ENCODE peak calls at places on chromosomes 6 and 20, in five cellular contexts. B is mesothelial cell of epicardium, E is brain microvascular endothelial cell, K is H9, G is GM13976. V is an unnamed sample.
A peak's percentile ranks its signal among the peaks of the same experiment; 100 is the strongest.

GRCh38 chr6:80165143-80165542 is 58.7 kb downstream of the BCKDHB start:
- DNase-seq in B (no peak), E (no peak), K (no peak), G (peak; percentile 31), V (no peak)

GRCh38 chr6:7106752-7107577 is 796 bp upstream of the RREB1 start:
- DNase-seq in B (no peak), E (peak; percentile 1), K (peak; percentile 48), G (peak; percentile 76), V (no peak)

GRCh38 chr6:156634971-156635371 is 142.2 kb upstream of the ARID1B start:
- DNase-seq in B (no peak), E (no peak), K (no peak), G (no peak), V (no peak)

GRCh38 chr6:133590814-133591213 is 298.1 kb upstream of the TCF21 start:
- DNase-seq in B (no peak), E (no peak), K (no peak), G (no peak), V (no peak)

GRCh38 chr6:149028767-149029405 is 282.1 kb downstream of the UST start:
- DNase-seq in B (peak; percentile 51), E (peak; percentile 76), K (no peak), G (peak; percentile 59), V (no peak)

GRCh38 chr6:91560409-91560808 is 973.5 kb upstream of the MAP3K7 start:
- DNase-seq in B (no peak), E (no peak), K (no peak), G (no peak), V (no peak)

GRCh38 chr6:158519354-158519753 is 40.5 kb upstream of the TMEM181 start:
- DNase-seq in B (no peak), E (no peak), K (no peak), G (no peak), V (no peak)

GRCh38 chr6:151765444-151765886 is 42.0 kb upstream of the ESR1 start:
- DNase-seq in B (no peak), E (peak; percentile 95), K (no peak), G (peak; percentile 67), V (no peak)

GRCh38 chr20:23536601-23537000 is 31.7 kb downstream of the CST9L start:
- DNase-seq in B (no peak), E (no peak), K (no peak), G (no peak), V (no peak)

GRCh38 chr6:112036088-112036637 is 17.7 kb upstream of the CCN6 start:
- DNase-seq in B (no peak), E (no peak), K (no peak), G (no peak), V (no peak)

GRCh38 chr6:3418521-3419060 is 38.3 kb downstream of the SLC22A23 start:
- DNase-seq in B (no peak), E (no peak), K (no peak), G (no peak), V (no peak)

GRCh38 chr6:54327631-54328030 is 19.4 kb downstream of the TINAG start:
- DNase-seq in B (no peak), E (no peak), K (no peak), G (no peak), V (no peak)

GRCh38 chr6:13710552-13711383 is 867 bp downstream of the RANBP9 start:
- DNase-seq in B (no peak), E (no peak), K (peak; percentile 54), G (peak; percentile 50), V (peak; percentile 84)

GRCh38 chr20:51480507-51481270 is 61.8 kb downstream of the NFATC2 start:
- DNase-seq in B (no peak), E (no peak), K (no peak), G (peak; percentile 68), V (no peak)

GRCh38 chr20:1295276-1295930 is 29.3 kb downstream of the SNPH start:
- DNase-seq in B (no peak), E (no peak), K (no peak), G (no peak), V (no peak)

GRCh38 chr6:28944412-28945006 is 20.7 kb upstream of the TRIM27 start:
- DNase-seq in B (no peak), E (peak; percentile 77), K (peak; percentile 70), G (peak; percentile 33), V (no peak)

GRCh38 chr20:652611-653109 is 340 bp downstream of the SRXN1 start:
- DNase-seq in B (no peak), E (peak; percentile 25), K (no peak), G (no peak), V (no peak)

GRCh38 chr6:25237579-25237978 is 41.6 kb upstream of the CARMIL1 start:
- DNase-seq in B (no peak), E (no peak), K (no peak), G (no peak), V (no peak)

GRCh38 chr6:25244865-25245264 is 34.3 kb upstream of the CARMIL1 start:
- DNase-seq in B (no peak), E (no peak), K (no peak), G (no peak), V (no peak)

GRCh38 chr6:25239498-25239897 is 39.7 kb upstream of the CARMIL1 start:
- DNase-seq in B (no peak), E (no peak), K (no peak), G (no peak), V (no peak)

GRCh38 chr6:25242567-25242966 is 36.6 kb upstream of the CARMIL1 start:
- DNase-seq in B (no peak), E (no peak), K (no peak), G (no peak), V (no peak)

DNA sequence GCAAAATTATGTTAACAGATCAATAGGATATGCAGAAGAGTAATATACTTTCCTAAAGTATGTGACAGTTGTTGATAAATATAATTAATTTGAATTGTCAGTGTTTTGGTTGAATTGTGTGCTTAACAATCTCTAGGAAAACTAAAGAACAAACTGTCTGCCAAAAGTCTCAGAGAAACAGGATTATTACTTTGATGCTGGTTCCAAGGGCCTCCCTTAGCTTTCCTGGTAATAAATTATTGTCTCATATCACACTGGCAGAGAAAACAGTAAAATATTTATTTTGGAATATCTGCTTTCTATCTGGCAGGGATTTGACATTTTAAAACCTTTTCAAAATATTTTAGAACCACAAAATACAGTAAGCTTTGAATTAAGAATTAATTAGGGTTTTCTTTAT is 40.1 kb upstream of the CARMIL1 start:
- DNase-seq in B (no peak), E (no peak), K (no peak), G (no peak), V (no peak)
- TF ChIP-seq CTCF in B (no peak), E (no peak), K (no peak), G (no peak), V (no peak)

GRCh38 chr6:142550310-142550709 is 248.5 kb downstream of the ADGRG6 start:
- DNase-seq in B (no peak), E (no peak), K (no peak), G (no peak), V (no peak)
- TF ChIP-seq CTCF in B (no peak), E (no peak), K (no peak), G (no peak), V (no peak)

GRCh38 chr6:16659471-16660156 is 101.6 kb downstream of the ATXN1 start:
- DNase-seq in B (no peak), E (no peak), K (no peak), G (peak; percentile 27), V (no peak)

GRCh38 chr6:16656451-16656850 is 104.8 kb downstream of the ATXN1 start:
- DNase-seq in B (no peak), E (no peak), K (no peak), G (no peak), V (no peak)

GRCh38 chr6:16657768-16658167 is 103.5 kb downstream of the ATXN1 start:
- DNase-seq in B (no peak), E (no peak), K (no peak), G (peak; percentile 49), V (no peak)

GRCh38 chr6:16658661-16659060 is 102.6 kb downstream of the ATXN1 start:
- DNase-seq in B (no peak), E (no peak), K (no peak), G (no peak), V (no peak)

GRCh38 chr6:16660157-16660497 is 101.1 kb downstream of the ATXN1 start:
- DNase-seq in B (no peak), E (no peak), K (no peak), G (no peak), V (no peak)
- TF ChIP-seq CTCF in B (no peak), E (no peak), K (no peak), G (no peak), V (no peak)

DNA sequence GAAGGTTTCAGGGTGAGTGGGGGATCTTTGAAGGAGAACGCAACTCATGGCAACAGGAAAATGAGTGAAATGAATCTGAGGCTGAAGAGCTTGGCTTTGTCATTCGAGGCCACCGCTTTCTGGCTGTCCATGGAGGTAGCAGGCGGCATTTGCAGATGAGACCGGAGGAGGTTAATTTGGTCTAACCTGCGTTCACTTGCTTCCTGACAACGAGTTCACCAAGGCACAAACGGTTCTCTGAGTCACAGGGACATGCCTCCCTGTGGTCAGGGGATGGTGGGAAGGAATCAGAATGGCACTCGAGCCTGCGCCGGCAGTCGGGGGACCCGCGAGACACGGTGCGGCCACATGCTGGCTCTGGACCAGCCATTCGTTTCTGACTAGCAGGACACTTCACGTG is 75.0 kb downstream of the IRF4 start:
- DNase-seq in B (no peak), E (no peak), K (no peak), G (no peak), V (no peak)
- TF ChIP-seq CTCF in B (no peak), E (no peak), K (no peak), G (no peak), V (no peak)

GRCh38 chr6:20652691-20653479 is 118.6 kb downstream of the CDKAL1 start:
- DNase-seq in B (no peak), E (peak; percentile 20), K (no peak), G (no peak), V (no peak)
- TF ChIP-seq CTCF in B (no peak), E (no peak), K (no peak), G (no peak), V (no peak)

DNA sequence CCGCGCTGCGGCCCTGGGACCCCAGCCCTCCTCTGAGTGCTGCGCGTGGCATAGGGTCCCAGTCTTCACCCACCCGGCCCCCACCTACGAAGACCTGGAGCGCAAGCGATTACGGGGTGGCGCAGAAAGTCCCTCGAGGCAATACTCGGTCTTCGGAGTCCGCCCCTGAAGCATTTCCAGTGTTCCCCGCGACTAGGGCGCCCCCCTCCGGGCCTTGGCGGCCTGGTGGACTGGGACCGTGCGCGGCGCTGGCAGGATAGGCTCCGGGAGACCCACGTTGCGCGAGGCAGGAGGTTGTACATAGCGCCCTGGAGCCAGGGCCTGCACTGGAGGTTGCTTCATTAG is 640 bp upstream of the MAP3K5 start:
- DNase-seq in B (peak; percentile 78), E (peak; percentile 86), K (no peak), G (peak; percentile 82), V (peak; percentile 95)
- TF ChIP-seq CTCF in B (peak; percentile 68), E (peak; percentile 93), K (peak; percentile 84), G (peak; percentile 89), V (peak; percentile 90)

DNA sequence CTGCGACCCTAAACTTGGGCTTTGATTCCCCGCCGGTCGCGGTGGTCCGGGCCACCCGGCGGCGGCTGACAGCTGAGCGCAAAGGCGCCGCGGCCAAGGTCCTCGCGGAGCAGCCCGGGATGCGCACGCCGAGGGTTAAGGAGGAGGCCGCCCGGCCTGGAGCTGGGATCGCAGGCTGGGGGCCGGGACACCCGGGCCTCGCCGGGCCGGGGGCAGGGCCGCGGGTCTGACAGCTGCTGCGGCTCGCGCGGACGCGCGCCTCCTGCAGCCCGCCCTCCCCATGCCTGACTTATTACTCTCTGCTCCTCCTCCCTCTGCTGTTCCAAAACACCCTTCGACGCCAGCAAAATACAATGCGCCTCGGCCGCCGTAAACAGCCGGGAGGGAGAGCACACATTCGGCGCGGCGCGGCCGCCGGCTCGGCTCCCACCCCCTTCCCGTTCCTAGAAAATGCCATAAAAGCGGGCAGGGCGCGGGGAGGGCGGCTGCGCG is 743 bp downstream of the BACH2 start:
- DNase-seq in B (peak; percentile 43), E (peak; percentile 45), K (peak; percentile 56), G (peak; percentile 57), V (no peak)
- TF ChIP-seq CTCF in B (no peak), E (peak; percentile 30), K (no peak), G (no peak), V (peak; percentile 22)

GRCh38 chr20:63706852-63707557 is 771 bp downstream of the ARFRP1 start:
- DNase-seq in B (peak; percentile 37), E (peak; percentile 50), K (peak; percentile 48), G (peak; percentile 78), V (peak; percentile 84)
- TF ChIP-seq CTCF in B (no peak), E (peak; percentile 54), K (peak; percentile 58), G (peak; percentile 76), V (peak; percentile 38)